ENCODE peak calls at places on chromosomes 3 and 15, in seven cellular contexts. S is EL; G is activated CD8-positive, alpha-beta memory T cell treated with anti-CD3 and anti-CD28 coated beads for 24 hours; A is RCC 7860; T is dorsolateral prefrontal cortex; Q is foreskin keratinocyte; J is lower lobe of right lung. O is an unnamed sample.

GRCh38 chr15:75732809-75733451 is 20.3 kb upstream of the CSPG4 start:
- DNase-seq in S (peak), G (peak), A (peak), T (peak), Q (no peak), J (peak), O (peak)

GRCh38 chr3:95277614-95278013 is 1214.8 kb downstream of the NSUN3 start:
- DNase-seq in S (no peak), G (no peak), A (no peak), T (no peak), Q (no peak), J (no peak), O (no peak)

GRCh38 chr3:100662113-100662823 is 47.0 kb upstream of the TFG start:
- DNase-seq in S (no peak), G (no peak), A (no peak), T (no peak), Q (no peak), J (no peak), O (no peak)

GRCh38 chr3:31265646-31266423 is 266.9 kb upstream of the STT3B start:
- DNase-seq in S (no peak), G (no peak), A (no peak), T (no peak), Q (no peak), J (no peak), O (no peak)

GRCh38 chr3:127762077-127762786 is 60.1 kb downstream of the MGLL start:
- DNase-seq in S (no peak), G (no peak), A (no peak), T (no peak), Q (no peak), J (peak), O (peak)

GRCh38 chr15:55334371-55334770 is 15.3 kb downstream of the PIGB start:
- DNase-seq in S (no peak), G (no peak), A (no peak), T (no peak), Q (no peak), J (no peak), O (no peak)

GRCh38 chr3:196274585-196274984 is 12.9 kb downstream of the PCYT1A start:
- DNase-seq in S (peak), G (peak), A (no peak), T (no peak), Q (no peak), J (no peak), O (no peak)

GRCh38 chr3:187291512-187292132 is at the start of gene MASP1:
- DNase-seq in S (peak), G (no peak), A (no peak), T (no peak), Q (no peak), J (no peak), O (peak)

GRCh38 chr3:160931474-160931873 is 173.7 kb downstream of the B3GALNT1 start:
- DNase-seq in S (peak), G (no peak), A (no peak), T (no peak), Q (no peak), J (no peak), O (no peak)

GRCh38 chr15:78265752-78266224 is 1.4 kb downstream of the DNAJA4 start:
- DNase-seq in S (peak), G (no peak), A (no peak), T (no peak), Q (peak), J (no peak), O (no peak)

GRCh38 chr15:67156834-67157233 is 91.4 kb downstream of the SMAD3 start:
- DNase-seq in S (no peak), G (no peak), A (no peak), T (no peak), Q (no peak), J (no peak), O (no peak)

GRCh38 chr3:123424321-123424998 is 24.4 kb downstream of the ADCY5 start:
- DNase-seq in S (no peak), G (no peak), A (no peak), T (peak), Q (no peak), J (no peak), O (no peak)

GRCh38 chr3:170868577-170869239 is 1.3 kb downstream of the RPL22L1 start:
- DNase-seq in S (no peak), G (peak), A (no peak), T (no peak), Q (no peak), J (no peak), O (no peak)

GRCh38 chr3:131688370-131688769 is 185.6 kb upstream of the MRPL3 start:
- DNase-seq in S (peak), G (no peak), A (no peak), T (no peak), Q (peak), J (no peak), O (no peak)

GRCh38 chr15:66594344-66594743 is 28.5 kb upstream of the LCTL start:
- DNase-seq in S (no peak), G (no peak), A (no peak), T (no peak), Q (no peak), J (peak), O (no peak)

GRCh38 chr15:51793521-51793920 is 35.9 kb upstream of the TMOD3 start:
- DNase-seq in S (no peak), G (no peak), A (no peak), T (no peak), Q (no peak), J (peak), O (peak)

GRCh38 chr15:74816624-74817369 is 4.2 kb downstream of the LMAN1L start:
- DNase-seq in S (peak), G (no peak), A (no peak), T (no peak), Q (no peak), J (no peak), O (no peak)

GRCh38 chr3:125240496-125240895 is 27.9 kb upstream of the SLC12A8 start:
- DNase-seq in S (peak), G (no peak), A (no peak), T (no peak), Q (no peak), J (peak), O (no peak)

GRCh38 chr15:80957976-80958375 is 31.6 kb downstream of the MESD start:
- DNase-seq in S (no peak), G (no peak), A (no peak), T (no peak), Q (peak), J (no peak), O (no peak)